ENCODE peak calls at places on chromosomes 6 and 20, in seven cellular contexts. A is SK-N-SH, Y is GM12878, I is HepG2, H is GM12891, J is H1, O is K562. X is an unnamed sample.

GRCh38 chr6:169931223-169931760 is 179.9 kb downstream of the ERMARD start:
- DNase-seq in A (no peak), Y (no peak), I (no peak), H (no peak), J (no peak), O (no peak), X (no peak)

GRCh38 chr6:10310826-10311225 is 104.0 kb downstream of the TFAP2A start:
- DNase-seq in A (no peak), Y (no peak), I (no peak), H (no peak), J (no peak), O (no peak), X (no peak)

GRCh38 chr6:100176321-100176950 is 182.4 kb upstream of the MCHR2 start:
- DNase-seq in A (no peak), Y (no peak), I (peak), H (no peak), J (no peak), O (no peak), X (no peak)

GRCh38 chr6:170205534-170206316 is 85.2 kb downstream of the DLL1 start:
- DNase-seq in A (no peak), Y (no peak), I (no peak), H (no peak), J (no peak), O (no peak), X (no peak)

GRCh38 chr6:139927236-139927635 is 552.8 kb upstream of the CITED2 start:
- DNase-seq in A (no peak), Y (no peak), I (no peak), H (no peak), J (no peak), O (no peak), X (no peak)

GRCh38 chr6:37877373-37878149 is 58.0 kb downstream of the ZFAND3 start:
- DNase-seq in A (no peak), Y (no peak), I (no peak), H (no peak), J (no peak), O (no peak), X (no peak)

GRCh38 chr6:101597711-101598110 is 204.2 kb downstream of the GRIK2 start:
- DNase-seq in A (no peak), Y (no peak), I (no peak), H (no peak), J (no peak), O (no peak), X (no peak)

GRCh38 chr6:106279179-106279578 is 46.4 kb downstream of the ATG5 start:
- DNase-seq in A (no peak), Y (no peak), I (no peak), H (no peak), J (no peak), O (no peak), X (no peak)

GRCh38 chr6:163392533-163392932 is 22.0 kb upstream of the QKI start:
- DNase-seq in A (no peak), Y (no peak), I (no peak), H (no peak), J (no peak), O (peak), X (no peak)

GRCh38 chr20:13340088-13340487 is 119.0 kb downstream of the ISM1 start:
- DNase-seq in A (no peak), Y (no peak), I (no peak), H (no peak), J (no peak), O (no peak), X (no peak)

GRCh38 chr6:3013901-3014674 is 14.4 kb downstream of the NQO2 start:
- DNase-seq in A (no peak), Y (no peak), I (no peak), H (no peak), J (no peak), O (peak), X (no peak)

GRCh38 chr6:111644893-111645430 is 39.3 kb upstream of the TRAF3IP2 start:
- DNase-seq in A (no peak), Y (no peak), I (no peak), H (no peak), J (no peak), O (no peak), X (no peak)

GRCh38 chr6:53628354-53629119 is 37.0 kb downstream of the KLHL31 start:
- DNase-seq in A (no peak), Y (no peak), I (no peak), H (no peak), J (no peak), O (no peak), X (no peak)

GRCh38 chr6:74871757-74872156 is 334.1 kb downstream of the COL12A1 start:
- DNase-seq in A (no peak), Y (no peak), I (no peak), H (no peak), J (no peak), O (no peak), X (no peak)

GRCh38 chr6:77454386-77454785 is 8.9 kb downstream of the HTR1B start:
- DNase-seq in A (no peak), Y (no peak), I (no peak), H (no peak), J (no peak), O (no peak), X (no peak)
- TF ChIP-seq TAF1 in A (no peak), Y (no peak), I (no peak), H (no peak), J (no peak), O (no peak), X (no peak)

DNA sequence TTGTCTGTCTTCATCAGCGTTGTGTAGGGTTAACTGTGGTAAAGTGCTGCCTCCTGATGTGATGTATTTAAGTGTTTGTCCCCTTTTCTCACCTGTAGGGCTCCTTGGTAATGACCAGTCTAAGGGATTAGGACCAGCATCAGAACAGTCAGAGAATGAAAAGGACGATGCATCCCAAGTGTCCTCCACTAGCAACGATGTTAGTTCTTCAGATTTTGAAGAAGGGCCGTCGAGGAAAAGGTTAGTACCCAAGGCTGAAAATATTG is 164.2 kb downstream of the JARID2 start:
- DNase-seq in A (no peak), Y (no peak), I (no peak), H (no peak), J (peak), O (peak), X (no peak)
- TF ChIP-seq POLR2AphosphoS5 in A (no peak), Y (no peak), I (no peak), H (no peak), J (no peak), O (no peak), X (no peak)

GRCh38 chr6:132161283-132161682 is 210.1 kb upstream of the CCN2 start:
- DNase-seq in A (no peak), Y (no peak), I (peak), H (no peak), J (no peak), O (no peak), X (no peak)
- TF ChIP-seq TAF1 in A (no peak), Y (no peak), I (no peak), H (no peak), J (no peak), O (no peak), X (no peak)

GRCh38 chr20:23257848-23258746 is 92.5 kb upstream of the NXT1 start:
- DNase-seq in A (peak), Y (no peak), I (no peak), H (no peak), J (peak), O (no peak), X (no peak)
- TF ChIP-seq POLR2AphosphoS5 in A (no peak), Y (no peak), I (no peak), H (no peak), J (no peak), O (no peak), X (no peak)

GRCh38 chr6:41460742-41461336 is 85.3 kb upstream of the FOXP4 start:
- DNase-seq in A (no peak), Y (no peak), I (no peak), H (no peak), J (no peak), O (peak), X (no peak)
- TF ChIP-seq TAF1 in A (no peak), Y (no peak), I (no peak), H (no peak), J (no peak), O (no peak), X (no peak)

DNA sequence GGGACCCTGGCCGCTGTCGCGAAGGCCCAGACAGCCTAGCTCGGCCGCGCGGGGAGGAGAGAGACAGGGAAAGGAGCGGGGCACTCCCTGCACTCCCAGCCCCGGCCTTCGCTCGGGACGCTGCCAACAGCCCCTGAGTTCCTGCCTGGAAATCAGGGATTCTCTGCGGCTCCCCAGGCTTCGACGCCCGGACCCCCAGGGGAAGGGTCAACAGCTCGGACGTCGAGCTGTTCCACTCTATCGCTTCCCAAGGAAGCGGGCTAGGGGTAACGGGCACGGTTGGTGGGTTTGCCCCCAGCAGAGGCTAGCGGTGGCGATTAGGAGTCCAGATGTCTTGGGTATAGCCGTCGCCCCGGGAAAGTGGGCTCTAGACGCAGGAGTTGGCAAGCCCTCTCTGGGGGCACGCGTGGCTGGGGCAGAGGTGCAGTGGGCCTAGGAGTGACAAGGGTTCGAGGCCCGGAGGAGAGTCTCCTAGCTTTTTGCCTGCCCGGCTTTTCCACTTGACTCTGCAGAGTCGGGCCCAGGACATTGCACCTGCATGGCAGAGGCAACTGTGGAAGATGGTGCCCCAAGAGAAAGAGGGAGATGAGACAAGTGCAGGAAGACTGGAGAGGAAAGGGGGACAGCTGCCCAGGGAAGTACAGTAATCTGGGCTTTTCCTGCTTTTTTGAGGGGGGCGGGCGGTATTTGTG is 8.3 kb downstream of the POU3F2 start:
- DNase-seq in A (no peak), Y (no peak), I (no peak), H (no peak), J (peak), O (no peak), X (no peak)
- TF ChIP-seq POLR2AphosphoS5 in A (no peak), Y (no peak), I (no peak), H (no peak), J (no peak), O (no peak), X (no peak)

GRCh38 chr20:3778976-3779375 is 2.3 kb downstream of the SPEF1 start:
- DNase-seq in A (no peak), Y (no peak), I (no peak), H (no peak), J (no peak), O (no peak), X (no peak)

GRCh38 chr20:3777381-3777725 is 3.9 kb downstream of the SPEF1 start:
- DNase-seq in A (no peak), Y (no peak), I (no peak), H (no peak), J (no peak), O (no peak), X (no peak)

GRCh38 chr20:3775457-3775856 is 5.8 kb downstream of the SPEF1 start:
- DNase-seq in A (no peak), Y (no peak), I (no peak), H (no peak), J (no peak), O (no peak), X (no peak)

GRCh38 chr20:3781153-3781910 is at the start of gene SPEF1:
- DNase-seq in A (peak), Y (peak), I (peak), H (peak), J (peak), O (peak), X (peak)

GRCh38 chr20:3777726-3778629 is 3.3 kb downstream of the SPEF1 start:
- DNase-seq in A (peak), Y (no peak), I (no peak), H (no peak), J (peak), O (no peak), X (no peak)
- TF ChIP-seq TAF1 in A (no peak), Y (no peak), I (no peak), H (no peak), J (peak), O (no peak), X (no peak)

GRCh38 chr20:48729538-48729937 is 98.3 kb downstream of the PREX1 start:
- DNase-seq in A (no peak), Y (no peak), I (no peak), H (no peak), J (no peak), O (no peak), X (no peak)
- TF ChIP-seq POLR2AphosphoS5 in A (no peak), Y (no peak), I (no peak), H (no peak), J (no peak), O (no peak), X (no peak)